ENCODE peak calls at places on chromosomes 2 and 18, in nine cellular contexts. E is heart right ventricle, R is ELR, O is EH, A is left ventricle myocardium superior, M is tibial nerve, B is ecto neural progenitor cell, U is fibroblast of pulmonary artery, I is cardiac fibroblast. H is an unnamed sample.

GRCh38 chr18:49175476-49175875 is 224.7 kb upstream of the SMAD7 start:
- DNase-seq in M (no peak), U (no peak), R (no peak), O (no peak), E (no peak), A (no peak), I (no peak), B (no peak), H (no peak)

GRCh38 chr2:16454621-16455020 is 211.0 kb downstream of the CYRIA start:
- DNase-seq in U (no peak), A (no peak), B (no peak), O (no peak), E (no peak), R (no peak), I (no peak), M (no peak), H (no peak)

GRCh38 chr2:1736997-1737480 is 7.3 kb downstream of the PXDN start:
- DNase-seq in B (peak; percentile 39), R (peak; percentile 92), I (peak; percentile 69), A (no peak), E (no peak), O (peak; percentile 91), U (peak; percentile 58), M (no peak), H (no peak)

GRCh38 chr18:68769423-68769822 is 28.5 kb upstream of the CCDC102B start:
- DNase-seq in U (peak; percentile 76), B (no peak), I (peak; percentile 82), R (no peak), E (no peak), O (peak; percentile 24), A (peak; percentile 23), M (peak; percentile 68), H (peak; percentile 47)

GRCh38 chr2:100397117-100397860 is 20.2 kb downstream of the CHST10 start:
- DNase-seq in R (peak; percentile 10), E (no peak), I (no peak), M (no peak), O (no peak), U (no peak), A (no peak), B (no peak), H (no peak)

GRCh38 chr2:178478102-178478441 is 328 bp downstream of the FKBP7 start:
- DNase-seq in O (no peak), B (no peak), R (peak; percentile 31), U (peak; percentile 32), I (peak; percentile 23), E (no peak), A (no peak), M (peak; percentile 6), H (no peak)

GRCh38 chr2:163419000-163419575 is 316.7 kb downstream of the FIGN start:
- DNase-seq in I (no peak), B (no peak), R (no peak), U (peak; percentile 11), E (no peak), O (no peak), A (no peak), M (no peak), H (no peak)

GRCh38 chr18:69715322-69715721 is 232.4 kb downstream of the CD226 start:
- DNase-seq in B (no peak), O (no peak), R (no peak), U (no peak), M (no peak), E (no peak), A (no peak), I (no peak), H (no peak)

GRCh38 chr2:237594514-237594871 is 4.0 kb upstream of the RAB17 start:
- DNase-seq in O (no peak), R (no peak), E (no peak), B (no peak), U (no peak), A (no peak), M (no peak), I (peak; percentile 51), H (no peak)

GRCh38 chr2:100320547-100321180 is 1.6 kb downstream of the LONRF2 start:
- DNase-seq in R (no peak), U (peak; percentile 6), O (no peak), A (no peak), M (no peak), I (no peak), B (no peak), E (peak; percentile 11), H (no peak)

H was measured in heart left ventricle.